ENCODE peak calls at places on chromosomes 11 and 22, in seven cellular contexts. K, O, L, A, X, H and G are unnamed samples.

GRCh38 chr11:66337103-66337899 is 1.1 kb upstream of the RIN1 start:
- DNase-seq in K (peak), O (no peak), L (peak), A (no peak), X (peak), H (peak), G (no peak)

GRCh38 chr22:39979048-39979447 is 15.7 kb upstream of the FAM83F start:
- DNase-seq in K (no peak), O (no peak), L (no peak), A (peak), X (peak), H (no peak), G (no peak)

GRCh38 chr11:33172996-33173395 is 11.7 kb upstream of the CSTF3 start:
- DNase-seq in K (no peak), O (no peak), L (peak), A (no peak), X (no peak), H (no peak), G (no peak)

GRCh38 chr11:17722000-17722643 is 2.8 kb downstream of the MYOD1 start:
- DNase-seq in K (no peak), O (no peak), L (no peak), A (no peak), X (peak), H (no peak), G (no peak)

GRCh38 chr11:47941907-47942558 is 38.3 kb upstream of the PTPRJ start:
- DNase-seq in K (no peak), O (no peak), L (no peak), A (no peak), X (peak), H (no peak), G (no peak)

GRCh38 chr22:44359496-44360110 is 46.9 kb upstream of the SHISAL1 start:
- DNase-seq in K (peak), O (peak), L (no peak), A (no peak), X (peak), H (peak), G (no peak)

GRCh38 chr11:70111269-70112016 is 33.3 kb downstream of the ANO1 start:
- DNase-seq in K (peak), O (peak), L (peak), A (no peak), X (peak), H (no peak), G (no peak)

GRCh38 chr11:119990306-119991021 is 147.4 kb downstream of the TRIM29 start:
- DNase-seq in K (peak), O (peak), L (no peak), A (no peak), X (peak), H (peak), G (no peak)

GRCh38 chr22:38016182-38017078 is 32.1 kb upstream of the SOX10 start:
- DNase-seq in K (no peak), O (no peak), L (no peak), A (no peak), X (peak), H (no peak), G (no peak)

GRCh38 chr11:1128333-1129142 is 29.2 kb upstream of the MUC5AC start:
- DNase-seq in K (peak), O (no peak), L (no peak), A (no peak), X (peak), H (peak), G (no peak)

GRCh38 chr11:119362741-119363080 is 16.2 kb upstream of the MFRP start:
- DNase-seq in K (no peak), O (no peak), L (no peak), A (no peak), X (no peak), H (no peak), G (no peak)

GRCh38 chr22:37249946-37250345 is 5.9 kb upstream of the RAC2 start:
- DNase-seq in K (peak), O (no peak), L (no peak), A (no peak), X (no peak), H (peak), G (no peak)

GRCh38 chr11:36441610-36442208 is 68.4 kb downstream of the TRAF6 start:
- DNase-seq in K (no peak), O (no peak), L (no peak), A (no peak), X (no peak), H (no peak), G (no peak)

GRCh38 chr11:109511598-109511997 is 89.6 kb downstream of the C11orf87 start:
- DNase-seq in K (no peak), O (no peak), L (no peak), A (no peak), X (no peak), H (no peak), G (no peak)

GRCh38 chr11:114832532-114833125 is 154.3 kb downstream of the NXPE2 start:
- DNase-seq in K (no peak), O (no peak), L (no peak), A (no peak), X (no peak), H (no peak), G (no peak)

GRCh38 chr11:5621580-5621979 is 3.2 kb upstream of the TRIM34 start:
- DNase-seq in K (no peak), O (no peak), L (no peak), A (no peak), X (peak), H (no peak), G (no peak)
- H3K4me3 ChIP-seq in K (no peak), O (no peak), L (no peak), A (no peak), X (no peak), H (no peak), G (no peak)

GRCh38 chr11:73311394-73311869 is 3.4 kb downstream of the ARHGEF17 start:
- DNase-seq in K (peak), O (no peak), L (no peak), A (no peak), X (no peak), H (no peak), G (no peak)
- H3K4me3 ChIP-seq in K (peak), O (peak), L (peak), A (no peak), X (peak), H (peak), G (no peak)

GRCh38 chr11:107929611-107930200 is 1.5 kb downstream of the RAB39A start:
- DNase-seq in K (no peak), O (no peak), L (no peak), A (no peak), X (no peak), H (no peak), G (no peak)
- H3K4me3 ChIP-seq in K (no peak), O (peak), L (no peak), A (no peak), X (no peak), H (peak), G (no peak)

GRCh38 chr11:125304111-125304639 is 139.6 kb downstream of the PKNOX2 start:
- DNase-seq in K (no peak), O (no peak), L (no peak), A (no peak), X (no peak), H (peak), G (no peak)
- H3K4me3 ChIP-seq in K (no peak), O (no peak), L (no peak), A (no peak), X (no peak), H (no peak), G (no peak)